ENCODE peak calls at places on chromosomes 1 and 21, in four cellular contexts. One of them, this sample, is unnamed.

GRCh38 chr1:226211181-226211580 is 12.3 kb upstream of the MIXL1 start:
- DNase-seq in omental fat pad: no peak
- DNase-seq in progenitor cell of endocrine pancreas: no peak
- DNase-seq in hepatocyte: no peak
- DNase-seq in this sample: no peak

GRCh38 chr1:54565113-54565501 is 17.1 kb downstream of the ACOT11 start:
- DNase-seq in omental fat pad: no peak
- DNase-seq in progenitor cell of endocrine pancreas: no peak
- DNase-seq in hepatocyte: peak; percentile 60
- DNase-seq in this sample: no peak

GRCh38 chr1:86487131-86487804 is 18.5 kb downstream of the CLCA1 start:
- DNase-seq in omental fat pad: no peak
- DNase-seq in progenitor cell of endocrine pancreas: no peak
- DNase-seq in hepatocyte: no peak
- DNase-seq in this sample: no peak

GRCh38 chr1:109240158-109241152 is 8.9 kb upstream of the CELSR2 start:
- DNase-seq in omental fat pad: peak; percentile 56
- DNase-seq in progenitor cell of endocrine pancreas: no peak
- DNase-seq in hepatocyte: no peak
- DNase-seq in this sample: peak; percentile 20

GRCh38 chr1:33182452-33182851 is 609 bp upstream of the TRIM62 start:
- DNase-seq in omental fat pad: no peak
- DNase-seq in progenitor cell of endocrine pancreas: no peak
- DNase-seq in hepatocyte: peak; percentile 61
- DNase-seq in this sample: no peak

GRCh38 chr21:46151261-46151988 is 4.0 kb downstream of the FTCD start:
- DNase-seq in omental fat pad: no peak
- DNase-seq in progenitor cell of endocrine pancreas: no peak
- DNase-seq in hepatocyte: no peak
- DNase-seq in this sample: no peak

GRCh38 chr1:204791453-204792366 is 79.0 kb upstream of the NFASC start:
- DNase-seq in omental fat pad: peak; percentile 77
- DNase-seq in progenitor cell of endocrine pancreas: peak; percentile 62
- DNase-seq in hepatocyte: peak; percentile 85
- DNase-seq in this sample: peak; percentile 87

GRCh38 chr1:156665539-156665938 is 11.7 kb downstream of the NES start:
- DNase-seq in omental fat pad: no peak
- DNase-seq in progenitor cell of endocrine pancreas: no peak
- DNase-seq in hepatocyte: no peak
- DNase-seq in this sample: no peak

GRCh38 chr1:160416369-160416768 is 16.0 kb downstream of the VANGL2 start:
- DNase-seq in omental fat pad: no peak
- DNase-seq in progenitor cell of endocrine pancreas: no peak
- DNase-seq in hepatocyte: peak; percentile 49
- DNase-seq in this sample: peak; percentile 60

GRCh38 chr1:162026906-162027305 is 3.2 kb upstream of the OLFML2B start:
- DNase-seq in omental fat pad: no peak
- DNase-seq in progenitor cell of endocrine pancreas: no peak
- DNase-seq in hepatocyte: no peak
- DNase-seq in this sample: no peak

GRCh38 chr1:38084700-38085099 is 38.1 kb upstream of the POU3F1 start:
- DNase-seq in omental fat pad: no peak
- DNase-seq in progenitor cell of endocrine pancreas: no peak
- DNase-seq in hepatocyte: no peak
- DNase-seq in this sample: no peak

GRCh38 chr1:5991784-5992033 is 516 bp downstream of the NPHP4 start:
- DNase-seq in omental fat pad: no peak
- DNase-seq in progenitor cell of endocrine pancreas: no peak
- DNase-seq in hepatocyte: no peak
- DNase-seq in this sample: no peak

GRCh38 chr1:86352096-86352495 is 44.0 kb downstream of the ODF2L start:
- DNase-seq in omental fat pad: no peak
- DNase-seq in progenitor cell of endocrine pancreas: no peak
- DNase-seq in hepatocyte: no peak
- DNase-seq in this sample: no peak

GRCh38 chr1:224211262-224211962 is 28.4 kb downstream of the DEGS1 start:
- DNase-seq in omental fat pad: no peak
- DNase-seq in progenitor cell of endocrine pancreas: no peak
- DNase-seq in hepatocyte: peak; percentile 84
- DNase-seq in this sample: peak; percentile 61

GRCh38 chr1:207612762-207613161 is 32.2 kb upstream of the CR1L start:
- DNase-seq in omental fat pad: no peak
- DNase-seq in progenitor cell of endocrine pancreas: no peak
- DNase-seq in hepatocyte: no peak
- DNase-seq in this sample: no peak

GRCh38 chr1:54481201-54481884 is 66.7 kb upstream of the ACOT11 start:
- DNase-seq in omental fat pad: no peak
- DNase-seq in progenitor cell of endocrine pancreas: no peak
- DNase-seq in hepatocyte: peak; percentile 3
- DNase-seq in this sample: no peak

GRCh38 chr1:51679435-51679834 is 62.5 kb downstream of the OSBPL9 start:
- DNase-seq in omental fat pad: no peak
- DNase-seq in progenitor cell of endocrine pancreas: no peak
- DNase-seq in hepatocyte: no peak
- DNase-seq in this sample: no peak

GRCh38 chr1:89918127-89918793 is 76.7 kb upstream of the ZNF326 start:
- DNase-seq in omental fat pad: no peak
- DNase-seq in progenitor cell of endocrine pancreas: no peak
- DNase-seq in hepatocyte: no peak
- DNase-seq in this sample: no peak

GRCh38 chr1:18099026-18099425 is 8.6 kb upstream of the IGSF21 start:
- DNase-seq in omental fat pad: no peak
- DNase-seq in progenitor cell of endocrine pancreas: no peak
- DNase-seq in hepatocyte: no peak
- DNase-seq in this sample: no peak

GRCh38 chr1:183289104-183289503 is 103.0 kb downstream of the LAMC2 start:
- DNase-seq in omental fat pad: no peak
- DNase-seq in progenitor cell of endocrine pancreas: no peak
- DNase-seq in hepatocyte: no peak
- DNase-seq in this sample: no peak

GRCh38 chr1:1291023-1291528 is 10.8 kb downstream of the SCNN1D start:
- DNase-seq in omental fat pad: no peak
- DNase-seq in progenitor cell of endocrine pancreas: no peak
- DNase-seq in hepatocyte: no peak
- DNase-seq in this sample: peak; percentile 55

DNA sequence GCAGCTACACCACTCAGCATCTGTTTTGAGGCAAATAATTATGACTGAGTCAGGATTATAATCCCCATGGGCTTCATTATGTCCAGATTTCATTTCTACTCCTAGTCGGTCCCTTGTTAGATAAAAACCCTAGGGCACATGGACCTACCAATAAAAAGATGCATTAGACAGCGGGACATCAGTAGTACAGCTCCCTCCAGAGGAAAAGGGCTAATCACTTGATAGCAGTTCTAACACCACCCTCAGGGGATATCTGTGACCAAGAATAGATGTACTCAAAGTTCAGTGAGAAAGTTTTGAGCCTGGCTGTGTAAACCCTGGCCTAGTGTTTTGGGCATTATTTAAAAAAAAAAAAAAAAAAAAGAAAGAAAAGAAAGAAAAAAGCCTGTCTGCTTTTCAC is 10.0 kb downstream of the GJA8 start:
- DNase-seq in omental fat pad: no peak
- DNase-seq in progenitor cell of endocrine pancreas: no peak
- DNase-seq in hepatocyte: no peak
- DNase-seq in this sample: no peak
- TF ChIP-seq CTCF in omental fat pad: no peak
- TF ChIP-seq CTCF in progenitor cell of endocrine pancreas: no peak
- TF ChIP-seq CTCF in hepatocyte: no peak
- TF ChIP-seq CTCF in this sample: no peak

GRCh38 chr1:221164029-221164428 is 284.8 kb downstream of the HLX start:
- DNase-seq in omental fat pad: no peak
- DNase-seq in progenitor cell of endocrine pancreas: no peak
- DNase-seq in hepatocyte: no peak
- DNase-seq in this sample: no peak

GRCh38 chr1:221159608-221160007 is 280.4 kb downstream of the HLX start:
- DNase-seq in omental fat pad: no peak
- DNase-seq in progenitor cell of endocrine pancreas: no peak
- DNase-seq in hepatocyte: no peak
- DNase-seq in this sample: no peak

GRCh38 chr1:221162939-221163338 is 283.7 kb downstream of the HLX start:
- DNase-seq in omental fat pad: no peak
- DNase-seq in progenitor cell of endocrine pancreas: no peak
- DNase-seq in hepatocyte: no peak
- DNase-seq in this sample: no peak

GRCh38 chr1:221162352-221162751 is 283.1 kb downstream of the HLX start:
- DNase-seq in omental fat pad: no peak
- DNase-seq in progenitor cell of endocrine pancreas: no peak
- DNase-seq in hepatocyte: no peak
- DNase-seq in this sample: no peak

GRCh38 chr1:221161571-221162041 is 282.4 kb downstream of the HLX start:
- DNase-seq in omental fat pad: no peak
- DNase-seq in progenitor cell of endocrine pancreas: no peak
- DNase-seq in hepatocyte: no peak
- DNase-seq in this sample: no peak
- TF ChIP-seq CTCF in omental fat pad: no peak
- TF ChIP-seq CTCF in progenitor cell of endocrine pancreas: no peak
- TF ChIP-seq CTCF in hepatocyte: no peak
- TF ChIP-seq CTCF in this sample: no peak

GRCh38 chr21:38990424-38990794 is 184.7 kb downstream of the ETS2 start:
- DNase-seq in omental fat pad: no peak
- DNase-seq in progenitor cell of endocrine pancreas: no peak
- DNase-seq in hepatocyte: no peak
- DNase-seq in this sample: no peak

GRCh38 chr21:38989097-38989744 is 183.5 kb downstream of the ETS2 start:
- DNase-seq in omental fat pad: no peak
- DNase-seq in progenitor cell of endocrine pancreas: no peak
- DNase-seq in hepatocyte: no peak
- DNase-seq in this sample: no peak

GRCh38 chr21:38987551-38988210 is 182.0 kb downstream of the ETS2 start:
- DNase-seq in omental fat pad: no peak
- DNase-seq in progenitor cell of endocrine pancreas: no peak
- DNase-seq in hepatocyte: no peak
- DNase-seq in this sample: no peak

GRCh38 chr21:38988211-38989096 is 182.7 kb downstream of the ETS2 start:
- DNase-seq in omental fat pad: no peak
- DNase-seq in progenitor cell of endocrine pancreas: no peak
- DNase-seq in hepatocyte: peak; percentile 38
- DNase-seq in this sample: no peak

DNA sequence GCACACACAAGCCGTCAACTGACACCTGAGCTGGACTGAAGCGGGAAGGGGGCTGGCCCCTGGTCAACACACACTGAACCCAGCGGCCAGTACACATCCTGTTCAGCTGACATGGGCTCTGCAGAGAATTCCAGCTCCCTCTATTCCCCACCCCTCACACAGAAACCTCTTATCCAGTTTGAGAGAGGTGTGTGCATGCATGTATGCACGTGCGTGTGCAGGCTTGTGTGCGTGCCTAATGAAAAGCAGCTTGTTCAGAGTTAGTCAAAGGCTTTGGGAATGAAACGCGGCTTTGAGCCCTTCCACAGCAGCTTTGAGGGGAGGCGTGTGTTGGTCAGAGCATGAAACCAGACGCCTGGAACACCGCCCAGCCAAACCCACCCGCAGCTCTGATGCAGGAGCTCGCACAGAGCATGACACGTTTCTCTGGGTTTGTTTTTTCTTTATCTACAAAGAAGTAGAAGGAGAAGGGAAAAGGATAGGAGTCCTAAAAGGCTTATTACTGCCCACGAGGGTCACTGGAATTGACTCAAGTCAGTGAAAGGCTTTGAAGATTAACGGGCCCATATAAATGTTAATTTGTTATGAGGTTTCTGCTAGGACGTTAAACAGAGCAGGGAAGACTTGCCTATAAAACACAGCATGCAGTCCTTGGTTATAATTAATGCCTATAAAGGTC is 184.2 kb downstream of the ETS2 start:
- DNase-seq in omental fat pad: no peak
- DNase-seq in progenitor cell of endocrine pancreas: no peak
- DNase-seq in hepatocyte: peak; percentile 88
- DNase-seq in this sample: no peak
- TF ChIP-seq CTCF in omental fat pad: no peak
- TF ChIP-seq CTCF in progenitor cell of endocrine pancreas: no peak
- TF ChIP-seq CTCF in hepatocyte: no peak
- TF ChIP-seq CTCF in this sample: no peak

DNA sequence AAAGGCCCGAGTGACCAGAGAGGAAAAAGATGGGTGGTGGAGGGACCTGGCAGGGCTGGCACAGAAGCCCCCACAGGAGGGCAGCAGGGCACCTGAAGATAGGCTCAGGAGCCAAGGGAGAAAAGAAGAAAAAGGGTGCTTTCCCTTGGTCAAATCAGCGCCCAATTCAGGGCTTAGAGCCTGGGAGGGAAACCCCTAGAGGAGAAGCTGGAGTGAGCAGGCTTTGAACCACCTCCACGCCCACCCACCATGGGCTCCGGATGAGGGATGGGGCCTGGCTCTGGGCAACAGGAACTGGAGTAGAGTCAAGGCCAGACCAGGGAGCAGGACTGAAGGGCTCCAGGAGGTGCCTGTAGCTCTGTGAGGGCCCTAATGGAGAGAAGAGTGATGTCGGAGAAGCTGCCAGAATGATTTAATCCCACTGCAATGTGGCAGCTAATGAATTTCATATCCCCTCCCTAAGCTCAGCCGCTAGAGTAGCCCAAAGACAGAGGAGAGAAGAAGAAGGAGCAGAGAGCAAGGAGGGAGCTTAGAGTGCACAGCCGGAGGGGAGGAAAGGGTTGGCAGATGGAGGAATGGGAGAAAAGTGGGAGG is 12.0 kb upstream of the PRELP start:
- DNase-seq in omental fat pad: no peak
- DNase-seq in progenitor cell of endocrine pancreas: no peak
- DNase-seq in hepatocyte: no peak
- DNase-seq in this sample: no peak
- TF ChIP-seq CTCF in omental fat pad: no peak
- TF ChIP-seq CTCF in progenitor cell of endocrine pancreas: no peak
- TF ChIP-seq CTCF in hepatocyte: peak; percentile 1
- TF ChIP-seq CTCF in this sample: no peak

DNA sequence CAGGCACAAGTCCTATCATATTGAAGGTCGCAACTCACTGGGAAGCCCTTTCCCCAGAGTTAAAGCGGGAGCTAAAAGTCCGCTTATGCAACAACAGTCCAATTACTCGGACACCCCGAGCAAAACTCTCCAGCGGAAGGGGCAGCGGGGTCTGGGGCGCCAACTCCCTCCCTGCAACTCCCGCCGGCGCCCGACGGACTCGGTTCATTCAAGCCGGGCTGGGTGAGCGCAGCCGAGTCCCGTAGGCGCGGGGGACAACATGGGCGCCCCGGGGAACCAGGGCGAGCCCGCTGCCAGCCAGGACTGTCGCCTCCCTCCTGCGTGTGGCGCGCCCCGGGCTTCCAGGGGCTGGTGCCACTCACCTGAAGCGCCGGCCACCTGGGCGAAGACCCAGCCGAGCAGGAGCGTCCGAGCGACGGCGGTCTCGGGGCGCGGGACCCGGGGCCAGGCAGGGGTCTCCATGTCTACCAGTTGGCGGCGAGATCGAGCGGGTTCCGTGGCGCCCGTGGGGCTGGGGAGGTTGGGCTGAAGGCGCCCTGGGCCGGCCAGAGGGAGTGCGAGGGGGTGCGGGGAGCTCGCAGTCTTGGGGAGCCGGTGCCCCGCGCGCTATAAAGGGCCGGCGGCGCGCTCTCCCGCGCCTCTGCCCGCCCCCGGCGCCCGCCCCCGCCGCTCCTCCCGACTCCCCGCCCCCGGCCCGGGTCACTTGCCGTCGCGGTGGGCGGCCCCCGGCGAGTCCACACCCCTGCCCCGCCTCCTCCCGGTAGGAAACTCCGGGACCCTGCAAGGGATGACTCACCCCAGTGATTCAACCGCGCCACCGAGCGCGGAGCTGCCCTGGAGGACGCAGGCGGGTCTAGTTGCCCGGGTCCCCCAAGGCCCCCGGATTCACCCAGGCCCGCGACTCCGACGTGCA is at the start of gene F3:
- DNase-seq in omental fat pad: peak; percentile 77
- DNase-seq in progenitor cell of endocrine pancreas: peak; percentile 75
- DNase-seq in hepatocyte: peak; percentile 96
- DNase-seq in this sample: peak; percentile 98
- TF ChIP-seq CTCF in omental fat pad: no peak
- TF ChIP-seq CTCF in progenitor cell of endocrine pancreas: peak; percentile 44
- TF ChIP-seq CTCF in hepatocyte: peak; percentile 26
- TF ChIP-seq CTCF in this sample: no peak

This sample was measured in Calu3.